ENCODE peak calls at places on chromosomes 4 and X, in nine cellular contexts. K is astrocyte of the spinal cord; N is KBM-7; S is endothelial cell; M is stimulated activated naive B cell treated with anti-CD40 and anti-IgM and Interleukin-4, amounts not matched to agents 10 μg/mL and 1 μg/mL and 100 μg/mL, for 72 hours; W is NCI-H187 treated with DMSO at 0.1 percent for 48 hours; D is fibroblast of lung; H is GM20000; I is HEK293T. X is an unnamed sample.

GRCh38 chrX:133307637-133308485 is 89.7 kb upstream of the TFDP3 start:
- DNase-seq in H (no peak), S (peak), W (no peak), N (no peak), K (no peak), M (no peak), D (no peak), I (no peak), X (no peak)

GRCh38 chrX:18377802-18378201 is 23.3 kb upstream of the SCML2 start:
- DNase-seq in K (no peak), I (peak), H (peak), D (no peak), N (peak), M (no peak), W (peak), S (peak), X (peak)

GRCh38 chr4:111689731-111690130 is 455.5 kb upstream of the FAM241A start:
- DNase-seq in N (no peak), M (no peak), D (peak), H (no peak), K (peak), S (no peak), I (no peak), W (no peak), X (no peak)

GRCh38 chr4:1488831-1489638 is 82.8 kb upstream of the NKX1-1 start:
- DNase-seq in N (no peak), S (no peak), M (no peak), I (no peak), K (no peak), H (no peak), W (no peak), D (no peak), X (no peak)

GRCh38 chr4:186936496-186937375 is 213.1 kb upstream of the FAT1 start:
- DNase-seq in I (no peak), D (peak), M (no peak), K (peak), N (no peak), S (no peak), H (no peak), W (no peak), X (no peak)

GRCh38 chr4:4941741-4942140 is 77.5 kb downstream of the CYTL1 start:
- DNase-seq in M (no peak), N (no peak), I (no peak), H (no peak), K (no peak), W (no peak), D (no peak), S (no peak), X (no peak)

GRCh38 chr4:2256156-2256731 is 5.7 kb downstream of the MXD4 start:
- DNase-seq in W (no peak), I (no peak), D (no peak), N (no peak), K (no peak), S (peak), H (no peak), M (peak), X (no peak)

GRCh38 chrX:65883556-65883955 is 156.3 kb downstream of the VSIG4 start:
- DNase-seq in N (no peak), K (no peak), M (no peak), W (no peak), D (no peak), S (no peak), I (no peak), H (no peak), X (no peak)

GRCh38 chrX:1528884-1529203 is 8.1 kb downstream of the P2RY8 start:
- DNase-seq in I (no peak), H (no peak), M (no peak), D (no peak), W (no peak), K (no peak), S (no peak), N (no peak), X (no peak)

GRCh38 chr4:169012049-169012448 is 2.0 kb upstream of the CBR4 start:
- DNase-seq in M (no peak), K (no peak), I (no peak), N (no peak), D (no peak), W (no peak), S (no peak), H (no peak), X (no peak)

GRCh38 chrX:11666180-11666579 is 460 bp upstream of the ARHGAP6 start:
- DNase-seq in I (peak), W (no peak), D (no peak), S (peak), N (no peak), H (peak), M (no peak), K (peak), X (no peak)

GRCh38 chr4:8648296-8648695 is 55.7 kb downstream of the CPZ start:
- DNase-seq in H (no peak), D (no peak), W (no peak), K (no peak), M (no peak), S (no peak), I (no peak), N (no peak), X (no peak)

GRCh38 chr4:139223682-139224317 is 46.8 kb upstream of the ELF2 start:
- DNase-seq in H (no peak), W (no peak), M (no peak), K (peak), I (no peak), S (no peak), D (peak), N (peak), X (peak)

GRCh38 chrX:40202456-40202855 is 104.7 kb upstream of the BCOR start:
- DNase-seq in D (no peak), W (no peak), K (no peak), H (no peak), M (no peak), S (no peak), N (peak), I (no peak), X (peak)

GRCh38 chrX:137151403-137151802 is 117.6 kb upstream of the GPR101 start:
- DNase-seq in S (no peak), N (no peak), H (no peak), W (no peak), M (no peak), D (no peak), I (no peak), K (no peak), X (no peak)

GRCh38 chr4:80535551-80535950 is 200.0 kb downstream of the CFAP299 start:
- DNase-seq in I (no peak), S (no peak), H (no peak), K (no peak), N (no peak), D (no peak), W (no peak), M (no peak), X (no peak)

GRCh38 chr4:158008551-158009218 is 164.1 kb downstream of the GASK1B start:
- DNase-seq in S (no peak), W (no peak), I (no peak), H (no peak), D (peak), K (peak), N (no peak), M (no peak), X (no peak)

GRCh38 chrX:46599051-46599560 is 25.5 kb downstream of the CHST7 start:
- DNase-seq in W (no peak), N (no peak), D (no peak), S (no peak), I (no peak), M (no peak), K (no peak), H (no peak), X (no peak)

GRCh38 chr4:100895572-100896197 is 377.9 kb upstream of the EMCN start:
- DNase-seq in M (no peak), H (peak), K (no peak), I (no peak), W (no peak), S (no peak), N (no peak), D (no peak), X (peak)

GRCh38 chr4:6263541-6264540 is 5.8 kb upstream of the WFS1 start:
- DNase-seq in W (no peak), I (no peak), N (peak), H (peak), S (peak), M (no peak), D (peak), K (peak), X (peak)

GRCh38 chrX:30183554-30183953 is 31.8 kb upstream of the MAGEB2 start:
- DNase-seq in W (no peak), D (no peak), N (no peak), K (no peak), I (no peak), M (no peak), S (no peak), H (no peak), X (no peak)

GRCh38 chrX:101232316-101232715 is 12.7 kb downstream of the DRP2 start:
- DNase-seq in W (no peak), M (no peak), H (no peak), S (no peak), I (no peak), N (no peak), K (no peak), D (peak), X (no peak)